ENCODE peak calls at places on chromosomes 5 and 9, in six cellular contexts. One of them, this sample, is unnamed.

GRCh38 chr5:133993152-133993548 is 11.6 kb downstream of the VDAC1 start:
- DNase-seq in GM23338: no peak
- DNase-seq in CD8-positive, alpha-beta T cell: no peak
- DNase-seq in stomach: no peak
- DNase-seq in spleen: no peak
- DNase-seq in astrocyte: peak; percentile 71
- DNase-seq in this sample: no peak

GRCh38 chr5:164335837-164336236 is 830.4 kb downstream of the MAT2B start:
- DNase-seq in GM23338: no peak
- DNase-seq in CD8-positive, alpha-beta T cell: no peak
- DNase-seq in stomach: no peak
- DNase-seq in spleen: no peak
- DNase-seq in astrocyte: peak; percentile 82
- DNase-seq in this sample: no peak

GRCh38 chr9:105007143-105007542 is 79.2 kb upstream of the ABCA1 start:
- DNase-seq in GM23338: no peak
- DNase-seq in CD8-positive, alpha-beta T cell: no peak
- DNase-seq in stomach: no peak
- DNase-seq in spleen: no peak
- DNase-seq in astrocyte: peak; percentile 95
- DNase-seq in this sample: peak; percentile 26

GRCh38 chr9:133955821-133956411 is 36.2 kb downstream of the VAV2 start:
- DNase-seq in GM23338: peak; percentile 75
- DNase-seq in CD8-positive, alpha-beta T cell: peak; percentile 39
- DNase-seq in stomach: no peak
- DNase-seq in spleen: peak; percentile 91
- DNase-seq in astrocyte: peak; percentile 20
- DNase-seq in this sample: no peak

GRCh38 chr9:108634669-108635462 is 220.9 kb downstream of the ACTL7B start:
- DNase-seq in GM23338: no peak
- DNase-seq in CD8-positive, alpha-beta T cell: no peak
- DNase-seq in stomach: no peak
- DNase-seq in spleen: no peak
- DNase-seq in astrocyte: peak; percentile 44
- DNase-seq in this sample: no peak

GRCh38 chr9:25724424-25724823 is 46.2 kb upstream of the TUSC1 start:
- DNase-seq in GM23338: no peak
- DNase-seq in CD8-positive, alpha-beta T cell: no peak
- DNase-seq in stomach: no peak
- DNase-seq in spleen: no peak
- DNase-seq in astrocyte: peak; percentile 20
- DNase-seq in this sample: no peak

GRCh38 chr5:118703241-118703640 is 285.1 kb downstream of the DTWD2 start:
- DNase-seq in GM23338: no peak
- DNase-seq in CD8-positive, alpha-beta T cell: no peak
- DNase-seq in stomach: no peak
- DNase-seq in spleen: no peak
- DNase-seq in astrocyte: no peak
- DNase-seq in this sample: no peak

GRCh38 chr9:14891332-14891731 is 18.9 kb downstream of the FREM1 start:
- DNase-seq in GM23338: no peak
- DNase-seq in CD8-positive, alpha-beta T cell: no peak
- DNase-seq in stomach: no peak
- DNase-seq in spleen: no peak
- DNase-seq in astrocyte: no peak
- DNase-seq in this sample: no peak

GRCh38 chr9:35738924-35739323 is 6.5 kb downstream of the CREB3 start:
- DNase-seq in GM23338: no peak
- DNase-seq in CD8-positive, alpha-beta T cell: no peak
- DNase-seq in stomach: no peak
- DNase-seq in spleen: no peak
- DNase-seq in astrocyte: no peak
- DNase-seq in this sample: no peak

GRCh38 chr5:40198736-40199135 is 481.0 kb upstream of the PTGER4 start:
- DNase-seq in GM23338: no peak
- DNase-seq in CD8-positive, alpha-beta T cell: no peak
- DNase-seq in stomach: no peak
- DNase-seq in spleen: no peak
- DNase-seq in astrocyte: peak; percentile 23
- DNase-seq in this sample: no peak

GRCh38 chr5:9059920-9060691 is 485.8 kb downstream of the SEMA5A start:
- DNase-seq in GM23338: no peak
- DNase-seq in CD8-positive, alpha-beta T cell: no peak
- DNase-seq in stomach: no peak
- DNase-seq in spleen: no peak
- DNase-seq in astrocyte: peak; percentile 95
- DNase-seq in this sample: no peak

GRCh38 chr9:84997472-84997871 is 327.9 kb downstream of the NTRK2 start:
- DNase-seq in GM23338: peak; percentile 19
- DNase-seq in CD8-positive, alpha-beta T cell: no peak
- DNase-seq in stomach: no peak
- DNase-seq in spleen: no peak
- DNase-seq in astrocyte: no peak
- DNase-seq in this sample: no peak
- TF ChIP-seq CTCF in GM23338: peak; percentile 60
- TF ChIP-seq CTCF in CD8-positive, alpha-beta T cell: no peak
- TF ChIP-seq CTCF in stomach: no peak
- TF ChIP-seq CTCF in spleen: no peak
- TF ChIP-seq CTCF in astrocyte: no peak
- TF ChIP-seq CTCF in this sample: no peak

DNA sequence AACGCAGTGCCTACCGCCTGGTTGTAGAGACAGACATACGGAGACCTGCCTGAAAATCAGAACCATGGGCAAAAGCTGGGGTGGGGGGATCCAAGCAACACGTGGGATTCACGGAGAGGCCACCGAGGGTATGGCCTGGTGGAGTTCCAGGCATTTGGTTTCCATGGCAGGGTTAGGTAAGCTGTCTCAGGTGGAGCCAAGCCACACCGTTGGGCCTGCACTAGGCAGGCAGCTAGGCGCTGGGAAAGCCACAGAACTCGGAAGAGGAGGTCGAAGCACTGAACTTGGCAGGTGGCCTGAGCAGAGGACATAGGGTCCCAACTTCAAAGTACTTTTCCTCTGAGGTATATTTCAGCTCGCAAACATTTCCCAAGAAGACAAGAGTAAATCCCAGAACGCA is 111.6 kb downstream of the ISL1 start:
- DNase-seq in GM23338: no peak
- DNase-seq in CD8-positive, alpha-beta T cell: no peak
- DNase-seq in stomach: no peak
- DNase-seq in spleen: no peak
- DNase-seq in astrocyte: no peak
- DNase-seq in this sample: no peak
- H3K27ac ChIP-seq in GM23338: no peak overlapping the region
- H3K27ac ChIP-seq in CD8-positive, alpha-beta T cell: no peak overlapping the region
- H3K27ac ChIP-seq in stomach: no peak overlapping the region
- H3K27ac ChIP-seq in spleen: no peak overlapping the region
- H3K27ac ChIP-seq in astrocyte: no peak overlapping the region
- H3K27ac ChIP-seq in this sample: no peak overlapping the region

GRCh38 chr9:136975624-136976023 is 1.7 kb upstream of the PTGDS start:
- DNase-seq in GM23338: peak; percentile 82
- DNase-seq in CD8-positive, alpha-beta T cell: no peak
- DNase-seq in stomach: no peak
- DNase-seq in spleen: peak; percentile 86
- DNase-seq in astrocyte: no peak
- DNase-seq in this sample: no peak
- TF ChIP-seq CTCF in GM23338: peak; percentile 89
- TF ChIP-seq CTCF in CD8-positive, alpha-beta T cell: peak; percentile 13
- TF ChIP-seq CTCF in stomach: no peak
- TF ChIP-seq CTCF in spleen: peak; percentile 34
- TF ChIP-seq CTCF in astrocyte: no peak
- TF ChIP-seq CTCF in this sample: no peak

DNA sequence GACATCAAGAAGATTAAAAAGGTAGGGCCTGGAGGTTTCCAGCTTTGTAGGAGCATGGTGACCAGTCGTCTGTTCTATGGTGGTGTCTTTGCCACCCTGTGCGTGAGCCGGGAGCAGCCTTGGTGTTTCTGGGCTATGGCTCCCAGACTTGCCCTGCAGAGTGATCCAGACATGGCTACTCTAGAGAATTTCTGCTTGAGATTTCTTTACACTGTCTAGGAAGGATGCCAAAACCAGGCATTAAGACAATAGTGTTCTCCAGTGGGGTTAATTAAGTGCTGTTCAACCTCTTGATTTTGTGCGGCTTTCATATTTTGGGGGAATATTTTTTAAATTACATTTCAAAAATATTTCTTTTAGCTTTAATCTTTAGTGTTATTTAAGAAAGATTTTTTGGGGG is 110.4 kb downstream of the RASGRF2 start:
- DNase-seq in GM23338: no peak
- DNase-seq in CD8-positive, alpha-beta T cell: no peak
- DNase-seq in stomach: no peak
- DNase-seq in spleen: no peak
- DNase-seq in astrocyte: no peak
- DNase-seq in this sample: no peak
- H3K27ac ChIP-seq in GM23338: no peak overlapping the region
- H3K27ac ChIP-seq in CD8-positive, alpha-beta T cell: no peak overlapping the region
- H3K27ac ChIP-seq in stomach: no peak overlapping the region
- H3K27ac ChIP-seq in spleen: no peak overlapping the region
- H3K27ac ChIP-seq in astrocyte: no peak overlapping the region
- H3K27ac ChIP-seq in this sample: no peak overlapping the region